ENCODE peak calls at places on chromosomes 12 and 14, in four cellular contexts. A is IMR-90, L is H1, P is H9. M is an unnamed sample.
A peak's percentile ranks its signal among the peaks of the same experiment; 100 is the strongest.

GRCh38 chr12:46174919-46175318 is 93.9 kb downstream of the SLC38A1 start:
- DNase-seq in A (no peak), P (no peak), L (no peak), M (no peak)

GRCh38 chr12:48973992-48974673 is 2.6 kb upstream of the WNT10B start:
- DNase-seq in L (peak; percentile 91), P (peak; percentile 83), A (peak; percentile 54), M (no peak)

GRCh38 chr14:22252591-22253178 is 336.3 kb downstream of the DAD1 start:
- DNase-seq in P (no peak), L (no peak), A (peak; percentile 14), M (no peak)

GRCh38 chr12:20248646-20249045 is 119.7 kb upstream of the PDE3A start:
- DNase-seq in A (no peak), P (no peak), L (no peak), M (no peak)

GRCh38 chr14:23284654-23285529 is 1.0 kb downstream of the HOMEZ start:
- DNase-seq in L (no peak), P (no peak), A (peak; percentile 12), M (no peak)

GRCh38 chr14:100065161-100065871 is at the start of gene EVL:
- DNase-seq in P (no peak), A (no peak), L (no peak), M (no peak)

GRCh38 chr12:116582610-116583009 is 23.4 kb downstream of the MAP1LC3B2 start:
- DNase-seq in L (no peak), A (peak; percentile 15), P (no peak), M (no peak)

GRCh38 chr12:110266381-110266909 is 14.6 kb upstream of the ATP2A2 start:
- DNase-seq in A (no peak), P (no peak), L (no peak), M (no peak)

GRCh38 chr14:101347893-101348777 is 213.2 kb upstream of the DIO3 start:
- DNase-seq in L (no peak), A (no peak), P (no peak), M (no peak)

GRCh38 chr14:64727551-64728071 is 23.4 kb downstream of the PLEKHG3 start:
- DNase-seq in P (no peak), L (no peak), A (no peak), M (no peak)

GRCh38 chr14:104363891-104364760 is 215.4 kb upstream of the C14orf180 start:
- DNase-seq in A (no peak), L (no peak), P (no peak), M (no peak)

GRCh38 chr12:94430304-94430703 is 29.4 kb downstream of the CEP83 start:
- DNase-seq in L (no peak), A (no peak), P (no peak), M (no peak)

GRCh38 chr12:20493924-20494323 is 125.6 kb downstream of the PDE3A start:
- DNase-seq in P (no peak), L (no peak), A (peak; percentile 40), M (no peak)

GRCh38 chr12:52310622-52311281 is 10.4 kb downstream of the KRT83 start:
- DNase-seq in A (peak; percentile 34), P (no peak), L (no peak), M (no peak)

GRCh38 chr14:69005432-69006148 is 26.5 kb upstream of the ACTN1 start:
- DNase-seq in A (peak; percentile 94), L (no peak), P (peak; percentile 49), M (peak; percentile 85)

GRCh38 chr12:6866163-6866919 is 990 bp upstream of the TPI1 start:
- DNase-seq in L (peak; percentile 68), A (no peak), P (peak; percentile 72), M (no peak)

GRCh38 chr12:53198470-53199110 is 8.5 kb downstream of the ITGB7 start:
- DNase-seq in A (no peak), L (no peak), P (no peak), M (no peak)

GRCh38 chr12:123024819-123025391 is 44.4 kb downstream of the ARL6IP4 start:
- DNase-seq in L (no peak), P (no peak), A (peak; percentile 55), M (no peak)

GRCh38 chr14:43674273-43674672 is 832.8 kb downstream of the FSCB start:
- DNase-seq in L (no peak), P (no peak), A (no peak), M (no peak)

GRCh38 chr14:68689426-68689825 is 103.4 kb downstream of the ZFP36L1 start:
- DNase-seq in L (no peak), P (no peak), A (no peak), M (no peak)

GRCh38 chr12:9115731-9116689 is at the start of gene A2M:
- DNase-seq in L (no peak), P (no peak), A (no peak), M (no peak)

GRCh38 chr12:116053479-116054195 is 223.9 kb downstream of the MED13L start:
- DNase-seq in A (peak; percentile 81), P (no peak), L (no peak), M (no peak)

GRCh38 chr14:62179367-62180018 is 417.3 kb downstream of the SNAPC1 start:
- DNase-seq in P (peak; percentile 64), L (peak; percentile 60), A (peak; percentile 91), M (peak; percentile 88)

GRCh38 chr14:62691613-62692489 is 353.4 kb downstream of the KCNH5 start:
- DNase-seq in P (no peak), L (no peak), A (peak; percentile 97), M (peak; percentile 22)

GRCh38 chr12:84604541-84604940 is 308.1 kb downstream of the SLC6A15 start:
- DNase-seq in A (no peak), P (no peak), L (no peak), M (no peak)

GRCh38 chr12:67637718-67638117 is 10.8 kb upstream of the DYRK2 start:
- DNase-seq in A (no peak), L (no peak), P (no peak), M (no peak)

GRCh38 chr14:20630340-20631022 is 11.0 kb downstream of the OR6S1 start:
- DNase-seq in P (peak; percentile 70), L (peak; percentile 89), A (peak; percentile 58), M (peak; percentile 94)

GRCh38 chr12:92162079-92162478 is 16.4 kb upstream of the BTG1 start:
- DNase-seq in A (no peak), L (no peak), P (no peak), M (no peak)

GRCh38 chr14:84988391-84988790 is 541.6 kb upstream of the FLRT2 start:
- DNase-seq in A (no peak), L (no peak), P (no peak), M (peak; percentile 68)

GRCh38 chr14:57751400-57751799 is 114.5 kb downstream of the SLC35F4 start:
- DNase-seq in L (no peak), P (no peak), A (no peak), M (no peak)

GRCh38 chr14:57749267-57749666 is 116.6 kb downstream of the SLC35F4 start:
- DNase-seq in L (no peak), A (no peak), P (no peak), M (no peak)

GRCh38 chr14:57753821-57754220 is 112.1 kb downstream of the SLC35F4 start:
- DNase-seq in A (no peak), P (no peak), L (no peak), M (peak; percentile 66)

GRCh38 chr14:57754558-57754957 is 111.3 kb downstream of the SLC35F4 start:
- DNase-seq in L (no peak), A (no peak), P (no peak), M (no peak)

GRCh38 chr14:57755018-57755521 is 110.8 kb downstream of the SLC35F4 start:
- DNase-seq in P (no peak), A (no peak), L (no peak), M (peak; percentile 45)
- H3K56ac ChIP-seq in P (no peak overlapping the region), A (no peak overlapping the region), L (no peak overlapping the region), M (no peak overlapping the region)

DNA sequence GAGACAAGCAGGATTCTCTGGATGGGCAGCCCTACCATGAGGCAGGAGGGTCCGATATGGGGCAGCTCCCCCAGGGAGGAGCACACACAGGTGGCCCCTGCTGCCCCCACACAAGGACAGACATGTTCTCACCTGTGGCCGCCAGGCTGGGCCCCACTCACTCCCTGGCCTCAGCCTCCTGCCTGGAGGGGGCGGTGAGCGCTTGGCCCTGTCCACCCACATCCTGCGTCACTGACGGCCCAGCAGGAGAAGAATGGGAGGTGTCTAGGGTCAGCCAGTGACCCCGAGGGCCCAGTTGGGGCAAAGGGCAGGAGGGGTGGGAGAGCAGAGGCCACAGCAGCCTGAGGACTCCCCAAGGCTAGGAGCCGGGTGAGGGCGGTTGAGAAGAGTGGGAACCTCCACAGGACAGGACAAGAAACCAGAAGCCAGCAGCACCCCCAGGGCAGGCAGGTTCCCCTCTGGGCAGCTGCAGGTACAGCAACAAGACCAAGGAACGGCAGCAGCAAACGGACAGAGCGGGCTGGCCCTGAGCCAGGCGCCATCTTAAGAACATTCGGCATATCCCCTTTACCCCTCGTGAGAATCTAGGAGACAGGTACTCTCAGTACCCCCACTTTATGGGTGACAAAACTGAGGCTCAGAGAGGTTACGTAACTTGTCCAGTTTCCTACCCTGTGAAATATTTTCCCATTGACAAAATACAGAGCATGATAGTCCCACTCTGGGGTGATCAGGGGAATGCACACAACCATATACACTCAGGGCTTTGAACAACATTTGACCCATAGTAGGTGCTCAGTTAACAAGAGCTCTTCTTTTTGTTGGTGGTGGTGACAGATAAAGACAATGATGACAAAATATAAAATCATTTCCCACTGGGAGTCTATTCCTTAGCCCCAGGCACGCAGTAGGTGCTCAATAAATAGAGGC is 74.3 kb downstream of the NCOR2 start:
- DNase-seq in A (no peak), L (no peak), P (no peak), M (no peak)
- H4K8ac ChIP-seq in A (no peak overlapping the region), L (no peak overlapping the region), P (no peak overlapping the region), M (no peak overlapping the region)

DNA sequence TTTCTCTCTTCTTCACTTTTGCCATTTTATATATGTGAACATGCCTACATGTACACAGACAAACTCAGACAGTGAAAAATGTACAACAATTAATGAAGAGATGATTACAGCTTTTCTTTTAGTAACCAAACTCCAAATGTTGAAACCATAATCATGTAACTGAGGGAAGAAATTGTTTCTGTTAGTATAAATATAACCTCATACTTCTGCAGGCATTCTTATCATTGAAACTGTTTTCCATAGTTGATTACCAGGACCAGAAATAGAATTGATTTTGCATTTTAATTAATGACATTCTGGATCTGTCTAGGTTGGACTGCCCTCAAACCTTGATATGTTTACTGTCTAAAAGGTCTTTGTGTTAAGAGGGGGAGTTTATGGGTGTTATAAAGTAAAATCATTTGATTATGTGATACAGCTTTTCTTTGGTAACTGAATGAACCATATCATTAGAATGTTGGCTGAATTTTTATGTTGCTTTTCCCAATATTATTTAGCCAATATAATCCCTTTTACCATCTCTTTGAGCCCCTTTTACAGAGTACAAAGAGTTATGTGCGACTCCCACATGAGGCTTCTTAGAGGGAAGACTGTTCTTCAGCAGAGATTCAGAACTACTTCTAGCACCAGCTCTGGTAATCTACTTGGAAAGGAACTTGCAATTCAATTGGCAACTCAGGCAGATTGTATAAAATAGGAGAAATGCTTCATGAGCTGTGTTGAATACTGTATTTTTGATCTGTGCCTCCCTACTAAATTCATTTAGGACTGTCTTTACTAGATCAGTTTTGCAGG is 3.4 kb downstream of the ANO4 start:
- DNase-seq in P (no peak), L (no peak), A (no peak), M (no peak)
- H3K4me1 ChIP-seq in P (peaks cover 3% of the 10 kb centered on the region), L (peaks cover 8% of the 10 kb centered on the region), A (peaks cover 22% of the 10 kb centered on the region), M (peaks cover 8% of the 10 kb centered on the region)

DNA sequence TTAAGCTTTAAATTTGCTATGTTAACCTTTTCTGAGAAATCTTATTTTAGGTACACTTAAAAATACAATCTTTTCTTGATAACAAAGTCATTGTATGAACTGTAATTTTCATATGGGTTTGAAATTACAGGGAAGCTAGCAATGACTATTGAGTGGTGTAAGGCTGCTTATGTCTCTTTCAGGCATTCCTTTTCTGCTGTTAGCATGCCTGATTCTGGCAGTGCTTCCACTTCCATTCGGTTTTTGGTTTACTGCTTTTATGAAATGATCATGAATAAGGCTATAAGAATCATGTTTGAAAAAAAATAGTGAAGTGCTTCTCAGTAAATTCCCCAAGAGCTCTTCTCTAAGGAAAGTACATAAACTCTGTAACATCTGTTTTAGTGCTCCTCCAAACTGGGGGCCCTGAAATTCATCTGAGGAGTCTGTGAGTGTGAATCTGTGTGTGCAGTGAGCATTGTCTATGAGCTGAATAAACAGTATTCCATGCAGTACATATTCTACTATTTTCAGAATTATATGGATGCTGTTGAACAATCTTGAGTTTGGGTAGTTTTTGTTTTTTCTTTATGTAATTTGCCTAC is 434.0 kb upstream of the RGS6 start:
- DNase-seq in A (peak; percentile 78), L (no peak), P (no peak), M (no peak)
- H3K56ac ChIP-seq in A (peak overlapping the region; percentile 0), L (no peak overlapping the region), P (no peak overlapping the region), M (no peak overlapping the region)

M was measured in mesendoderm.